ENCODE peak calls at places on chromosomes 5 and 9, in four cellular contexts. N, S, C and M are unnamed samples.

GRCh38 chr5:32020271-32020670 is 153.8 kb downstream of the GOLPH3 start:
- DNase-seq in N (no peak), S (no peak), C (no peak), M (no peak)

GRCh38 chr5:74616236-74617146 is 24.0 kb downstream of the ENC1 start:
- DNase-seq in N (no peak), S (no peak), C (no peak), M (no peak)

GRCh38 chr5:74130141-74130897 is 504.3 kb downstream of the ARHGEF28 start:
- DNase-seq in N (no peak), S (no peak), C (no peak), M (no peak)

GRCh38 chr9:4666042-4666699 is at the start of gene SPATA6L:
- DNase-seq in N (peak; percentile 45), S (peak; percentile 51), C (peak; percentile 79), M (no peak)

GRCh38 chr9:93020785-93021670 is 37.5 kb upstream of the SUSD3 start:
- DNase-seq in N (no peak), S (no peak), C (no peak), M (no peak)

GRCh38 chr9:99809586-99810357 is 11.9 kb upstream of the NR4A3 start:
- DNase-seq in N (no peak), S (no peak), C (no peak), M (no peak)

GRCh38 chr9:76369583-76369982 is 24.6 kb downstream of the RFK start:
- DNase-seq in N (peak; percentile 50), S (no peak), C (no peak), M (no peak)

GRCh38 chr5:143413964-143414669 is 10.6 kb upstream of the NR3C1 start:
- DNase-seq in N (no peak), S (no peak), C (no peak), M (no peak)

GRCh38 chr5:88686743-88687142 is 196.2 kb downstream of the MEF2C start:
- DNase-seq in N (no peak), S (no peak), C (no peak), M (no peak)

GRCh38 chr9:137433349-137433915 is 7.7 kb downstream of the ENTPD8 start:
- DNase-seq in N (no peak), S (no peak), C (no peak), M (no peak)

GRCh38 chr9:573551-574410 is 267.7 kb upstream of the DMRT1 start:
- DNase-seq in N (no peak), S (no peak), C (no peak), M (no peak)

GRCh38 chr5:36414869-36415282 is 113.2 kb upstream of the RANBP3L start:
- DNase-seq in N (peak; percentile 54), S (no peak), C (no peak), M (no peak)

GRCh38 chr5:31909073-31909472 is 265.0 kb downstream of the GOLPH3 start:
- DNase-seq in N (no peak), S (no peak), C (no peak), M (no peak)

GRCh38 chr5:39423331-39423751 is 1.4 kb downstream of the DAB2 start:
- DNase-seq in N (no peak), S (no peak), C (no peak), M (no peak)

GRCh38 chr9:124133752-124134151 is 122.2 kb downstream of the LHX2 start:
- DNase-seq in N (peak; percentile 26), S (peak; percentile 42), C (no peak), M (no peak)

GRCh38 chr9:77943053-77943452 is 88.6 kb downstream of the GNAQ start:
- DNase-seq in N (no peak), S (no peak), C (no peak), M (no peak)

GRCh38 chr5:150485770-150486401 is 22.0 kb upstream of the NDST1 start:
- DNase-seq in N (peak; percentile 46), S (peak; percentile 59), C (no peak), M (no peak)

GRCh38 chr5:167939686-167940085 is 351.8 kb upstream of the WWC1 start:
- DNase-seq in N (no peak), S (no peak), C (no peak), M (no peak)

GRCh38 chr9:131567910-131568309 is 22.6 kb downstream of the PRRT1B start:
- DNase-seq in N (no peak), S (no peak), C (no peak), M (no peak)

GRCh38 chr5:136193396-136193935 is 504 bp upstream of the SMIM32 start:
- DNase-seq in N (no peak), S (no peak), C (peak; percentile 47), M (no peak)

GRCh38 chr9:129702563-129702962 is 37.1 kb downstream of the PRRX2 start:
- DNase-seq in N (peak; percentile 88), S (peak; percentile 86), C (no peak), M (peak; percentile 97)

GRCh38 chr9:37904647-37905505 is 949 bp upstream of the SLC25A51 start:
- DNase-seq in N (peak; percentile 32), S (peak; percentile 32), C (peak; percentile 57), M (no peak)

GRCh38 chr9:80285325-80285724 is 713.6 kb downstream of the TLE4 start:
- DNase-seq in N (peak; percentile 7), S (peak; percentile 10), C (no peak), M (no peak)

GRCh38 chr9:33676746-33677505 is 118.4 kb upstream of the PRSS3 start:
- DNase-seq in N (peak; percentile 13), S (peak; percentile 12), C (no peak), M (no peak)

GRCh38 chr5:104942735-104943134 is 1380.1 kb upstream of the NUDT12 start:
- DNase-seq in N (no peak), S (no peak), C (no peak), M (no peak)

GRCh38 chr5:66517361-66517760 is 78.8 kb upstream of the MAST4 start:
- DNase-seq in N (no peak), S (no peak), C (no peak), M (no peak)

GRCh38 chr5:66516535-66516934 is 79.7 kb upstream of the MAST4 start:
- DNase-seq in N (no peak), S (no peak), C (no peak), M (no peak)

GRCh38 chr5:66518052-66518451 is 78.1 kb upstream of the MAST4 start:
- DNase-seq in N (no peak), S (no peak), C (no peak), M (no peak)

GRCh38 chr5:66513130-66513529 is 83.1 kb upstream of the MAST4 start:
- DNase-seq in N (no peak), S (no peak), C (no peak), M (no peak)

GRCh38 chr5:66515209-66515608 is 81.0 kb upstream of the MAST4 start:
- DNase-seq in N (no peak), S (no peak), C (no peak), M (no peak)
- H3K4me3 ChIP-seq in N (no peak overlapping the region), S (no peak overlapping the region), C (no peak overlapping the region), M (no peak overlapping the region)

DNA sequence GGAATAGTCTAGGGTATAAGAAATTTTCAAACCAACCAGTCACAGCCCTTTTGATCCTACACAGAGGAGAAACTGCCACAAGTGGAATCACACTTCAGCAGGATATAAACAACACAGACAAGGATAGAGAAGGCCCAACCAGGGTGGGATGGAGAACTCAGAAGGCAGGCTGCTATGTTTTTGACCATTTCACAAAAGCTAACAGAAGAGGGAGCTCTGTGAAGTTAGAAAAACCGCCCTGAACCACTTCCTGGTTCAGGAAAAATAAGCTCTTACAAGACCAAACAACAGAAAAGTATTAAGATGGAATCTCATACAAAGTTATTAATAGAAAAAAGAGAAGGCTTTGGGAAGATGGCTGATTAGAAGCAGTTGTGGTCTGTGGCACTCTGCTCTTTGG is 960 bp upstream of the IFNB1 start:
- DNase-seq in N (no peak), S (no peak), C (no peak), M (no peak)
- TF ChIP-seq CTCF in N (peak; percentile 0), S (peak; percentile 9), C (no peak), M (peak; percentile 14)

GRCh38 chr9:97313746-97314145 is 6.3 kb downstream of the CCDC180 start:
- DNase-seq in N (no peak), S (no peak), C (no peak), M (no peak)
- H3K4me3 ChIP-seq in N (no peak overlapping the region), S (no peak overlapping the region), C (no peak overlapping the region), M (no peak overlapping the region)

GRCh38 chr5:43400082-43400481 is 12.1 kb downstream of the CCL28 start:
- DNase-seq in N (peak; percentile 21), S (no peak), C (no peak), M (no peak)
- TF ChIP-seq CTCF in N (peak; percentile 35), S (peak; percentile 23), C (no peak), M (no peak)

DNA sequence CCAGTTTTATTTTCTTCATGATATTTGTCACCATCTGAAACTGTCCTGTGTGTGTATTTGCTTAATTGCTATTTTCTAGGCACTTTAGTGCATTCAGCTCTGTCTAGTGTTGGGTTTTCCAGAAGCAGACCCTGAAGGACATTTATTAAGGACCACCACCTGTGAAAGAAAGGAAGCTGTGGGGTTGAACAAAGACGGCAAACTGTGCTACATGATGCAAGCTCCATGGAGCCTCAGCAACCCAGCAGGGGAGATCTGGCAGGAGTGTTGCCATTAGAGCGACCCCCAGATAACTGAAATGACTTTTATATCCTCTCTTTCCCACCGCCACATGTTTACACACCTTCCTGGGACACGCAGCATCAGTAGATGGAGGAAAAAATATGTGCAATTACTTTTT is 125.5 kb downstream of the GABRB2 start:
- DNase-seq in N (no peak), S (no peak), C (no peak), M (no peak)
- H3K4me3 ChIP-seq in N (no peak overlapping the region), S (no peak overlapping the region), C (no peak overlapping the region), M (no peak overlapping the region)

GRCh38 chr9:133429641-133430161 is 7.5 kb downstream of the ADAMTS13 start:
- DNase-seq in N (peak; percentile 9), S (no peak), C (no peak), M (no peak)
- TF ChIP-seq CTCF in N (peak; percentile 36), S (peak; percentile 31), C (peak; percentile 52), M (peak; percentile 46)

DNA sequence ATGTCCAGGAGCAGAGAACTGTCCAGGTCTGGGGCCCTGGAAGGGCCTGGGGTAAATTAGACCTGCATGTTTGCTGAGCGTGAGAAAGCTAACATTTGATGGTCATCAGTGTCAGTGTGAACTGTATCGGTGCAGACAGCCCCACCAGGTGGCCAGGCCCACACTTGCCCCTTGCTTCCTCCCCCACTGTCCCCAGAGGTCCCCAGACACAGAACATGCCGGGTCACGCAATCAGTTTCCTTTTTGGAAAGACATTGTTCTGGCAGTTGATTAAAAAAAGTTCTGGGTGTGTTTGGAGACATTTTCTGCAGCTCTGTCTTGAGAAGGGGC is 1.5 kb downstream of the NKD2 start:
- DNase-seq in N (no peak), S (no peak), C (peak; percentile 57), M (no peak)
- H3K4me3 ChIP-seq in N (no peak overlapping the region), S (no peak overlapping the region), C (peak overlapping the region; percentile 67), M (no peak overlapping the region)

DNA sequence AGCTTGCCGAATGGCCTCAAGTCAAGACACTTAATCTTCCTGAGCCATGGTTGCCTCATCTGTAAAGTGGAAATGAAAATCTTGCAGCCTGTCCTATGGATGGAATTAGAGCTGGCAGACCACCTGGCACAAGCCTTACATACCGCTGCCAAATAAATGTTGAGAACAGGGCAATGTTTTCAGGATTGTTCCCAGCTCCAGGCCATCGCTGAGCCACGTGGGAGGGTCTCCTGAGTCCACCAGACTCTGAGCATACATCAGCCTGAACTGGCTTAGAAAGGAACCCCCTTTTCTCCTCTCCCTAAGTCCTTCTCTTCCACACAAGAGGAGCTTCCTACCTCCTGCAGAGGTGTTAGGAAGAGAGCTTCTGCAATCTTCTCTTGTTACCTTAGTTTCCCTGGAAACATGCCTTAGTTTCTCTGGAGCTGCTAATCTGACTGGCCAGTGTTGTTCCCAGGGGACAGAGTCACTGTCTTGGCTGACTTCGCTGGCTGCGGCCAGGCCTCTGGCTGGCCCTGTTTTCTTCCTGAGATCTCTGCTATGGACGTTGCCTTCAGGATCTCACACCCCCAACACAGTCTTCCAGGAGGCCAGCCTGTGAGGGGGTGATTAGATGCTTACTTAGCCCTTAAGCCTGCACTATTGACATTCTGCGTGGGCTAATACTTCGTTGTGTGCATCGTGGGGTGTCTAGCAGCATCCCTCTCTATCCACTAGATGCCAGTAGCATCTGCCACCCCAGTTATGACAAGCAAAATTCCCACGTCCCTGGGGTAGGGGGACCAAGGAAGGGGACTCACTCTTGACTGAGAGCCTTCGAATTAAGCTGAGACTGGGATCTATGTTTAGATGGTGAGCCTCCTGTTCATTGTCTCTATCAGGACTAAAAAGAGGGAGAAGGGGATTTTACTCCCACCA is 62.2 kb downstream of the BOD1 start:
- DNase-seq in N (no peak), S (no peak), C (no peak), M (no peak)
- TF ChIP-seq CTCF in N (no peak), S (no peak), C (no peak), M (no peak)